ENCODE peak calls at places on chromosomes 7 and 10, in six cellular contexts. V is lung, P is astrocyte of the spinal cord, C is OCI-LY7, E is fibroblast of villous mesenchyme, W is GM12865. D is an unnamed sample.

GRCh38 chr7:12583922-12584321 is 13.4 kb downstream of the SCIN start:
- DNase-seq in V (no peak), P (no peak), C (no peak), E (no peak), W (no peak), D (no peak)

GRCh38 chr7:18402488-18403183 is 92.9 kb upstream of the HDAC9 start:
- DNase-seq in V (no peak), P (peak), C (no peak), E (peak), W (no peak), D (no peak)

GRCh38 chr7:7681936-7682329 is 36.5 kb downstream of the RPA3 start:
- DNase-seq in V (no peak), P (no peak), C (no peak), E (no peak), W (no peak), D (no peak)

GRCh38 chr7:16904086-16904485 is 22.3 kb upstream of the AGR3 start:
- DNase-seq in V (no peak), P (peak), C (no peak), E (no peak), W (no peak), D (no peak)

GRCh38 chr7:123492485-123492884 is 41.9 kb downstream of the IQUB start:
- DNase-seq in V (no peak), P (no peak), C (no peak), E (no peak), W (peak), D (no peak)

GRCh38 chr7:33805630-33806233 is 99.6 kb upstream of the BMPER start:
- DNase-seq in V (no peak), P (peak), C (no peak), E (peak), W (no peak), D (no peak)

GRCh38 chr10:109889867-109890266 is 33.4 kb downstream of the XPNPEP1 start:
- DNase-seq in V (no peak), P (peak), C (no peak), E (peak), W (no peak), D (no peak)

GRCh38 chr7:1234794-1235500 is 2.3 kb downstream of the UNCX start:
- DNase-seq in V (no peak), P (no peak), C (no peak), E (no peak), W (no peak), D (no peak)

GRCh38 chr10:32347363-32347735 is 391 bp upstream of the EPC1 start:
- DNase-seq in V (no peak), P (no peak), C (no peak), E (no peak), W (no peak), D (no peak)

GRCh38 chr7:71133232-71133622 is 1.3 kb downstream of the GALNT17 start:
- DNase-seq in V (no peak), P (no peak), C (no peak), E (no peak), W (no peak), D (no peak)

GRCh38 chr7:109552017-109552416 is 982.3 kb downstream of the DNAJB9 start:
- DNase-seq in V (no peak), P (no peak), C (no peak), E (no peak), W (no peak), D (no peak)

DNA sequence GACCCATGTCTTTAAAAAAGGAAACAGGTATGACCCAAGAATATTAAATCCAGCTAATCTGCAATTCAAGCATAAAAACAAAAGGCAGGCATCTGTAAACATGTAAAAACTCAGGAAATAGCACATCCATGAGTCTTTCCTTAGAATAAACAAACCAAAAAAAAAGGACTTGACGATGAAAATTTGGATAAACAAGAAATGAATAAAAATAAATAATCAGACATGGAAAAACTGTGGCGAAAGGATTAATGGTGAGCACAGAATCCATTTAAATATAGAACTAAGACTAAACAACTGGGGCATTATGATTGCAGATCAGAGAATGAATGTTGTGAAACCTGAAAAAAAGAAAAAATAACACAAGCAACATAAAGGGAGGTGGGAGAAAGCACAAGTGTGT is 170.1 kb downstream of the DOCK4 start:
- DNase-seq in V (no peak), P (no peak), C (no peak), E (peak), W (no peak), D (no peak)
- H3K4me3 ChIP-seq in V (no peak), P (no peak), C (no peak), E (no peak), W (no peak), D (no peak)

DNA sequence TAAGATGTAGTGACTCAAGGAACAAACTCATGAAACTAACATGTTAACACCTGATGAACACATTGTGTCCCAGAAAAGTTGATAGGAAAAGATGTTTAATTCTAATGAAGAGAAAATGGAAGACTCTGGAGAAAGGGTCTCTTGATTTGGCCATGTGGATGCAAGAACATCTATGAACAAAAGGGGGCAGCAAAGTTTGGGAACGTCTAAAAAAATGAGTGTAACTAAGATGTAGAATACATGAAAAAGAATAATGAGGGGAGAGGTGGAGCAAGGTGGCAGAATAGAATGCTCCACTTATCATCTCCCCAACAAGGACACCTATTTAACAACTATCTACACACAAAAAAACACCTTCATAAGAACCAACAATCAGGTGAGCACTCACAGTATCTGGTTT is 805.1 kb downstream of the TNS3 start:
- DNase-seq in V (no peak), P (peak), C (peak), E (peak), W (peak), D (no peak)
- TF ChIP-seq CTCF in V (no peak), P (peak), C (peak), E (peak), W (peak), D (peak)

GRCh38 chr10:107548301-107548700 is 383.8 kb upstream of the SORCS1 start:
- DNase-seq in V (no peak), P (no peak), C (no peak), E (no peak), W (no peak), D (no peak)

GRCh38 chr10:107546239-107546638 is 381.7 kb upstream of the SORCS1 start:
- DNase-seq in V (no peak), P (peak), C (no peak), E (peak), W (no peak), D (no peak)

GRCh38 chr10:107544706-107545520 is 380.4 kb upstream of the SORCS1 start:
- DNase-seq in V (no peak), P (no peak), C (no peak), E (no peak), W (no peak), D (no peak)

GRCh38 chr10:107545717-107546116 is 381.2 kb upstream of the SORCS1 start:
- DNase-seq in V (no peak), P (no peak), C (no peak), E (no peak), W (no peak), D (no peak)

GRCh38 chr10:107546986-107547385 is 382.5 kb upstream of the SORCS1 start:
- DNase-seq in V (no peak), P (no peak), C (no peak), E (no peak), W (no peak), D (no peak)
- H3K4me3 ChIP-seq in V (no peak), P (no peak), C (no peak), E (no peak), W (no peak), D (no peak)

DNA sequence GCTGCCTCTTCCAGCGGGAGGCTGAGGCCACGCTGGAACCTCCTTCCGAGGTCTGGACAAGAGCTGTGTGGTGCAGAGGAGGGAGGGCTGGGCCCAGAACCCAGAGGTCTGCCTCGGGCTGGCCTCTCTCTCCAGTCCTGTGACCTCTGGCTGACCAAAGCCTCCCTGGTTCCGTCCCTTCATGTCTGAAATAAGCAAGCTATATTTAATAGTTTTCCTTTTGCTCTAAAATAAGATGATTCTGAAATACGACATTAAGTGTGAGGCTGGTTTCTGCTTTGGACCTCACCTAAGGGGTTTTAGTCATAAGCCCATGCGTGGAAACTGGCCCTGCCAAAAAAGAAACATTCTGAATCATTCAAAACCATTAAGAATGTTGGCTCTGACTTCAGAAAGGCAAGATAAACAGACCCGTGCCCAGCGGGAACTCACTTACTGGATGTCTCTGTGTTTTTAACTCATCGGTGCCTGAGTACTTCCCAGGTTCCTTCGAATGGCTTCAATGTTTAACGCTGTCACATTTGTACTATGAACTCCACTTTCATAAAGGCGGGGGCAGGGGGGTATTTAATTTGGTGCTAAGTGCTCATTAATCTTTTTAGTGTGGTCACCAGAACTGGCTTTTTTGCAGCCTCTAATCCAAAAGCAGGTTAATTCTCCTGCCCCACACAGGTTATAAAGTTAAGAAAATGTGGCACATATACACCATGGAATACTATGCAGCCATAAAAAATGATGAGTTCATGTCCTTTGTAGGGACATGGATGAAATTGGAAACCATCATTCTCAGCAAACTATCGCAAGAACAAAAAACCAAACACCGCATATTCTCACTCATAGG is 157.5 kb upstream of the KLF14 start:
- DNase-seq in V (peak), P (peak), C (no peak), E (peak), W (no peak), D (no peak)
- TF ChIP-seq CTCF in V (no peak), P (no peak), C (no peak), E (no peak), W (no peak), D (no peak)